ENCODE peak calls at places on chromosome 12, in six cellular contexts. U is GM12864, N is prostate gland, R is ascending aorta, Y is H1, B is brain microvascular endothelial cell. F is an unnamed sample.

GRCh38 chr12:16399110-16399509 is 51.7 kb downstream of the MGST1 start:
- DNase-seq in U (no peak), N (no peak), R (no peak), Y (no peak), B (no peak), F (no peak)

GRCh38 chr12:106715582-106715981 is 58.9 kb upstream of the RIC8B start:
- DNase-seq in U (no peak), N (no peak), R (no peak), Y (no peak), B (no peak), F (no peak)

GRCh38 chr12:22083167-22083566 is 37.1 kb downstream of the CMAS start:
- DNase-seq in U (no peak), N (peak; percentile 20), R (no peak), Y (no peak), B (peak; percentile 14), F (peak; percentile 34)

GRCh38 chr12:15627995-15628945 is 160.9 kb downstream of the EPS8 start:
- DNase-seq in U (no peak), N (no peak), R (no peak), Y (no peak), B (no peak), F (no peak)

GRCh38 chr12:97408363-97408762 is 54.2 kb upstream of the RMST start:
- DNase-seq in U (no peak), N (no peak), R (no peak), Y (no peak), B (no peak), F (no peak)

GRCh38 chr12:95582230-95583058 is 31.2 kb upstream of the USP44 start:
- DNase-seq in U (no peak), N (no peak), R (no peak), Y (no peak), B (peak; percentile 18), F (no peak)

GRCh38 chr12:29428630-29429029 is 47.7 kb upstream of the ERGIC2 start:
- DNase-seq in U (no peak), N (no peak), R (no peak), Y (no peak), B (peak; percentile 66), F (peak; percentile 19)

GRCh38 chr12:22275847-22276246 is 58.7 kb downstream of the ST8SIA1 start:
- DNase-seq in U (no peak), N (peak; percentile 58), R (peak; percentile 66), Y (peak; percentile 31), B (peak; percentile 98), F (no peak)

GRCh38 chr12:5244513-5244972 is 187.4 kb upstream of the NTF3 start:
- DNase-seq in U (no peak), N (peak; percentile 15), R (no peak), Y (no peak), B (no peak), F (no peak)

GRCh38 chr12:38157933-38158401 is 158.6 kb upstream of the ALG10B start:
- DNase-seq in U (no peak), N (no peak), R (no peak), Y (no peak), B (no peak), F (no peak)

GRCh38 chr12:76020731-76021672 is 10.6 kb downstream of the PHLDA1 start:
- DNase-seq in U (no peak), N (no peak), R (no peak), Y (no peak), B (peak; percentile 98), F (peak; percentile 11)

GRCh38 chr12:114916124-114916523 is 232.1 kb upstream of the TBX3 start:
- DNase-seq in U (no peak), N (no peak), R (no peak), Y (no peak), B (peak; percentile 42), F (no peak)

GRCh38 chr12:46219892-46220655 is 48.8 kb downstream of the SLC38A1 start:
- DNase-seq in U (no peak), N (no peak), R (no peak), Y (no peak), B (peak; percentile 57), F (no peak)

GRCh38 chr12:3242199-3242863 is 165.2 kb downstream of the TSPAN9 start:
- DNase-seq in U (no peak), N (no peak), R (no peak), Y (no peak), B (no peak), F (no peak)

GRCh38 chr12:127480775-127481314 is 786.1 kb upstream of the TMEM132C start:
- DNase-seq in U (no peak), N (no peak), R (no peak), Y (no peak), B (no peak), F (no peak)

GRCh38 chr12:51819851-51820720 is 28.4 kb downstream of the FIGNL2 start:
- DNase-seq in U (no peak), N (peak; percentile 63), R (no peak), Y (no peak), B (no peak), F (peak; percentile 4)

GRCh38 chr12:10721654-10722501 is 1.2 kb downstream of the YBX3 start:
- DNase-seq in U (peak; percentile 50), N (peak; percentile 96), R (peak; percentile 92), Y (no peak), B (peak; percentile 94), F (peak; percentile 80)

GRCh38 chr12:49189731-49190314 is 943 bp upstream of the TUBA1A start:
- DNase-seq in U (no peak), N (no peak), R (no peak), Y (no peak), B (no peak), F (no peak)

GRCh38 chr12:8905546-8905945 is 8.8 kb upstream of the PHC1 start:
- DNase-seq in U (no peak), N (no peak), R (no peak), Y (no peak), B (no peak), F (no peak)

GRCh38 chr12:32365473-32366064 is 33.8 kb upstream of the FGD4 start:
- DNase-seq in U (peak; percentile 33), N (peak; percentile 51), R (no peak), Y (peak; percentile 29), B (peak; percentile 74), F (peak; percentile 73)

GRCh38 chr12:78703820-78704525 is 160.6 kb upstream of the SYT1 start:
- DNase-seq in U (no peak), N (no peak), R (no peak), Y (no peak), B (peak; percentile 56), F (no peak)

GRCh38 chr12:103698752-103699540 is 111.9 kb downstream of the STAB2 start:
- DNase-seq in U (no peak), N (no peak), R (no peak), Y (no peak), B (no peak), F (peak; percentile 36)

GRCh38 chr12:31226639-31227038 is 99.3 kb downstream of the SINHCAF start:
- DNase-seq in U (no peak), N (no peak), R (no peak), Y (no peak), B (no peak), F (no peak)

GRCh38 chr12:6960291-6961277 is 9.4 kb downstream of the PTPN6 start:
- DNase-seq in U (no peak), N (no peak), R (no peak), Y (no peak), B (peak; percentile 29), F (peak; percentile 86)
- TF ChIP-seq CTCF in U (peak; percentile 63), N (no peak), R (no peak), Y (no peak), B (peak; percentile 44), F (peak; percentile 44)

DNA sequence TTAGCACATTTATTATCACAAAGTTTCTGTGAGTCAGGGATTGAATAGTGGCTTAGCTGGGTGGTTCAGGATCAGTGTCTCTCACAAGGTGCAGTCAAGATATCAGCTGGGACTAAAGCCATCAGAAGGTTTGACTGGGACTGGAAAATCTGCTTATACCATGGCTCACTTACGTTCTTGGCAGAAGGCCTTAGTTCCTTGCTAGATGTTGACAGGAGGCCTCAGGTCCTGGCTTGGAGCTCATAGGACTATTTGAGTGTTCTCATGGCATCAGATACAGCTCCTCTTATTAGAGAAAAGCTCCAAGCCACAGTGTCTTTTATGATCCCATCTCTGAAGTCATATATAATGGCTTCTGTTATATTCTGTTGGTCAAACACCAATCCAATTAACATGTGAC is 127.3 kb downstream of the SLC6A15 start:
- DNase-seq in U (no peak), N (no peak), R (no peak), Y (no peak), B (no peak), F (no peak)
- H3K4me3 ChIP-seq in U (no peak overlapping the region), N (no peak overlapping the region), R (no peak overlapping the region), Y (no peak overlapping the region), B (no peak overlapping the region), F (no peak overlapping the region)

DNA sequence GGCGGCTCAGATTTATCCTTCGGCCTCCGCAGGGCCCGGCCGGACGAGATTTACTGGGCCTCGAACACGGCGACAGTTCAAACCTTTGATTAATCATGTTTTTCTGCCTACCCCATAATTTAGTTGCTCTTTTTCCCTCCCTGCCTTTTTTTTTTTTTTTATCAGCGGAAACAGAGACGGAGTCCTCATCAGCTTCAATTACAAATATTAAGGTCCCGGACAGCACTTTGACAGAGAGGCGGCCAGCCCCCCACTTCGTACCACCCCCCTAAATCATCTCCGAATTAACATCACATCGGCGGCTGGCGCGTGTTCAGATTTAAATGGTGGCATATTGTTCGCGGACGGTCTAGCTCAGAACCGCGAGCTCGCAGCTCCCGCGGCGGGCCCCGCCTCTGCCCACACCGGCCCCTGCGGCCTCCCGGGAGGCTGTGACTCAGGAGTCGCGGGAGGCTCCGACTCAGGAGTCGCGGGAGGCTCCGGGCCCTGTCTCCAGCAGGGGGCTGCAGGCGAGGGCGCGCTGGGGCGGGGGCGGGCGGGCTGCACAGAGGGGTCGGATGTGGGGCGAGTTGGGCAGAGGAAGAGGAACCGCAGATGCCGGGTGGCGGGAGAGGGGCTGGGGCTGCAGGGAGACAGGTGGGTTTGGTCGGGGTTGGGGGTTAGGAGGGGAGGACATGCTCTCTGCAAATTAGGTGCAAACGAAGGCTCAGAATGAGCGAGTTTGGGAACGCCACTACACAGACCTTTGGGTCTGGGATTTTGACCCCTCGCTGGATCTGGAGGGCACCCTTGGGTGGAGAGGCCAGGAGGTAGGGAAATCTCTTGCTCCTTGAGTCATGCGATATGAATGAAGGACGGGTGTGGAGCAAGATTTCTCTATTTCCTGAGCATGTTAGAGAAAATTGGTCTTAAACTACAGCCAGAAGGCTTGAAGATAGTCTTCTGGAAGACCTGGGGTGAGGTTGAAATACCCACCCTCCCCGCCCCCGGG is 19.6 kb upstream of the ATP5MC2 start:
- DNase-seq in U (no peak), N (no peak), R (no peak), Y (no peak), B (peak; percentile 39), F (no peak)
- TF ChIP-seq CTCF in U (no peak), N (no peak), R (peak; percentile 20), Y (no peak), B (peak; percentile 46), F (no peak)

GRCh38 chr12:52964556-52965336 is 15.8 kb downstream of the KRT18 start:
- DNase-seq in U (no peak), N (no peak), R (no peak), Y (no peak), B (no peak), F (no peak)

GRCh38 chr12:52969828-52970569 is 21.1 kb downstream of the KRT18 start:
- DNase-seq in U (no peak), N (peak; percentile 91), R (no peak), Y (no peak), B (no peak), F (no peak)

DNA sequence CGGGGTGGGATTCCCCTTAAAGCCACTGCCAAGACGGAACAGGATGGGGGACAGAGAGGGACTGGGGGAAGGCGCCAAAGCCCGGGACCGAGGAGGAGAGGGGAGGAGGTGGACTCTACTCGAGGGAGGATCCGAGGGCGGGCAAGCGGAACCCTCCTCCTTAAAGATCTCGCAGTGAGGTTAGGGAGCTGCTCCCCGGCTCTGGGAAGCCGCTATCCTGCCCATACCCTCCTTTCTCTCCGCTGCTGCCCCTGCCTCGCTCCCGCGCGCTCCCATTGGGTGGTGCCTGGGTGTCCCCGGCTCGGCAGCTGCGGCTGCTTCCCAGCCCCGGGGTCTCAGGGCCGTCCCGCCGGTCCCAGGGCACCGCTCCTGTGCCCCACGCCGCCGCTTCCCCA is 16.4 kb downstream of the KRT18 start:
- DNase-seq in U (no peak), N (no peak), R (no peak), Y (no peak), B (no peak), F (no peak)
- H3K4me3 ChIP-seq in U (no peak overlapping the region), N (peak overlapping the region; percentile 11), R (peak overlapping the region; percentile 44), Y (peak overlapping the region; percentile 53), B (peak overlapping the region; percentile 53), F (no peak overlapping the region)

F was measured in GM12865.